ENCODE peak calls at places on chromosomes 2 and 18, in seven cellular contexts. A is gastroesophageal sphincter; J is stimulated activated naive CD8-positive, alpha-beta T cell treated with anti-CD3 and anti-CD28 coated beads, Interleukin-15, amount 100 ng/mL, for 72 hours; V is left colon; G is GM12878; X is stimulated activated memory B cell treated with anti-CD40 and anti-IgM and Interleukin-4, amounts not matched to agents 10 μg/mL and 1 μg/mL and 100 μg/mL, for 72 hours; H is effector memory CD8-positive, alpha-beta T cell. Z is an unnamed sample.

GRCh38 chr2:34729845-34730244 is 1130.7 kb upstream of the FAM98A start:
- ATAC-seq in A (no peak), J (no peak), V (no peak), G (no peak), X (no peak), H (no peak), Z (no peak)

GRCh38 chr18:75321431-75321830 is 106.1 kb downstream of the SMIM21 start:
- ATAC-seq in A (no peak), J (no peak), V (no peak), G (no peak), X (no peak), H (no peak), Z (no peak)

GRCh38 chr2:217784996-217785543 is 217.7 kb downstream of the TNS1 start:
- ATAC-seq in A (peak; percentile 23), J (peak; percentile 39), V (peak; percentile 28), G (peak; percentile 33), X (no peak), H (peak; percentile 14), Z (peak; percentile 53)

GRCh38 chr2:13651684-13652131 is 935.0 kb downstream of the TRIB2 start:
- ATAC-seq in A (no peak), J (no peak), V (no peak), G (peak; percentile 88), X (no peak), H (no peak), Z (no peak)

GRCh38 chr2:121887513-121888188 is 132.2 kb downstream of the TSN start:
- ATAC-seq in A (no peak), J (peak; percentile 28), V (no peak), G (no peak), X (no peak), H (no peak), Z (no peak)

GRCh38 chr18:58051765-58052460 is 7.9 kb downstream of the NEDD4L start:
- ATAC-seq in A (no peak), J (no peak), V (peak; percentile 75), G (peak; percentile 91), X (no peak), H (peak; percentile 48), Z (peak; percentile 85)

GRCh38 chr2:37394986-37395555 is 50.6 kb downstream of the QPCT start:
- ATAC-seq in A (no peak), J (no peak), V (no peak), G (no peak), X (no peak), H (no peak), Z (no peak)

GRCh38 chr18:45739268-45739667 is 15.3 kb downstream of the SLC14A1 start:
- ATAC-seq in A (no peak), J (no peak), V (no peak), G (no peak), X (no peak), H (no peak), Z (no peak)

GRCh38 chr2:18483896-18484295 is 76.6 kb downstream of the RDH14 start:
- ATAC-seq in A (peak; percentile 70), J (no peak), V (no peak), G (no peak), X (no peak), H (no peak), Z (no peak)

GRCh38 chr2:234161932-234162331 is 111.4 kb downstream of the SPP2 start:
- ATAC-seq in A (no peak), J (no peak), V (no peak), G (no peak), X (no peak), H (no peak), Z (no peak)

GRCh38 chr2:85291425-85292023 is 36.3 kb downstream of the TGOLN2 start:
- ATAC-seq in A (no peak), J (peak; percentile 45), V (no peak), G (peak; percentile 50), X (no peak), H (peak; percentile 66), Z (no peak)

GRCh38 chr2:162711832-162712540 is 126.6 kb downstream of the KCNH7 start:
- ATAC-seq in A (no peak), J (no peak), V (peak; percentile 98), G (no peak), X (no peak), H (no peak), Z (no peak)

GRCh38 chr2:9203876-9204275 is 2.7 kb upstream of the ASAP2 start:
- ATAC-seq in A (no peak), J (no peak), V (no peak), G (no peak), X (no peak), H (no peak), Z (no peak)

Z was measured in SK-N-SH treated with all-trans-retinoic acid at 6 μM for 48 hours.